ENCODE peak calls at places on chromosomes 2 and 18, in six cellular contexts. D is choroid plexus epithelial cell; M is stimulated activated CD4-positive, alpha-beta T cell treated with anti-CD3 and anti-CD28 coated beads, Interleukin-1b, Interleukin-23, amount 100 ng/mL, for 1 hour; F is GM04504; N is foreskin fibroblast; V is posterior vena cava. B is an unnamed sample.
A peak's percentile ranks its signal among the peaks of the same experiment; 100 is the strongest.

GRCh38 chr2:204533629-204534370 is 11.5 kb upstream of the PARD3B start:
- DNase-seq in D (no peak), M (no peak), F (peak; percentile 26), N (peak; percentile 64), V (no peak), B (peak; percentile 94)

GRCh38 chr2:74562126-74562775 is 7.7 kb downstream of the DOK1 start:
- DNase-seq in D (no peak), M (no peak), F (no peak), N (peak; percentile 18), V (no peak), B (no peak)

GRCh38 chr18:48662021-48662661 is 123.3 kb downstream of the CTIF start:
- DNase-seq in D (peak; percentile 82), M (no peak), F (peak; percentile 15), N (peak; percentile 77), V (no peak), B (peak; percentile 49)

GRCh38 chr18:24490545-24490944 is 30.1 kb downstream of the HRH4 start:
- DNase-seq in D (no peak), M (no peak), F (no peak), N (peak; percentile 56), V (no peak), B (peak; percentile 12)

GRCh38 chr2:164766931-164767330 is 74.7 kb downstream of the COBLL1 start:
- DNase-seq in D (no peak), M (no peak), F (no peak), N (no peak), V (no peak), B (no peak)

GRCh38 chr2:216057688-216058193 is 23.9 kb downstream of the PECR start:
- DNase-seq in D (peak; percentile 85), M (peak; percentile 4), F (peak; percentile 33), N (peak; percentile 55), V (no peak), B (peak; percentile 88)

GRCh38 chr2:10447300-10448207 is 573 bp downstream of the ODC1 start:
- DNase-seq in D (peak; percentile 51), M (no peak), F (no peak), N (peak; percentile 59), V (peak; percentile 92), B (peak; percentile 40)

GRCh38 chr18:57334383-57334782 is 18.0 kb upstream of the ST8SIA3 start:
- DNase-seq in D (no peak), M (no peak), F (no peak), N (no peak), V (no peak), B (no peak)

GRCh38 chr18:62741584-62741983 is 26.2 kb downstream of the PHLPP1 start:
- DNase-seq in D (no peak), M (no peak), F (no peak), N (no peak), V (no peak), B (no peak)

GRCh38 chr2:54083021-54083420 is 32.4 kb upstream of the ACYP2 start:
- DNase-seq in D (no peak), M (no peak), F (no peak), N (no peak), V (no peak), B (no peak)

GRCh38 chr2:95372845-95373244 is 29.7 kb upstream of the FAHD2A start:
- DNase-seq in D (no peak), M (no peak), F (no peak), N (no peak), V (peak; percentile 47), B (no peak)

GRCh38 chr2:228417526-228417925 is 236.0 kb upstream of the SPHKAP start:
- DNase-seq in D (no peak), M (no peak), F (no peak), N (peak; percentile 3), V (no peak), B (no peak)

GRCh38 chr2:2464095-2464494 is 133.0 kb upstream of the MYT1L start:
- DNase-seq in D (no peak), M (no peak), F (no peak), N (peak; percentile 4), V (no peak), B (no peak)

GRCh38 chr18:54023471-54023870 is 201.0 kb downstream of the MBD2 start:
- DNase-seq in D (peak; percentile 87), M (no peak), F (no peak), N (peak; percentile 58), V (no peak), B (peak; percentile 92)

GRCh38 chr2:186884585-186884984 is 35.6 kb upstream of the ZSWIM2 start:
- DNase-seq in D (no peak), M (no peak), F (no peak), N (peak; percentile 7), V (no peak), B (no peak)

GRCh38 chr2:159225025-159226016 is 61.2 kb downstream of the WDSUB1 start:
- DNase-seq in D (peak; percentile 26), M (no peak), F (no peak), N (no peak), V (no peak), B (no peak)

GRCh38 chr2:150605664-150606063 is 118.2 kb upstream of the RND3 start:
- DNase-seq in D (no peak), M (no peak), F (no peak), N (no peak), V (no peak), B (no peak)

GRCh38 chr2:240686460-240686859 is 3.8 kb upstream of the AQP12B start:
- DNase-seq in D (no peak), M (no peak), F (no peak), N (no peak), V (no peak), B (no peak)

GRCh38 chr18:24894880-24895279 is 434.4 kb downstream of the HRH4 start:
- DNase-seq in D (no peak), M (no peak), F (no peak), N (no peak), V (no peak), B (no peak)

GRCh38 chr2:217890445-217890844 is 112.3 kb downstream of the TNS1 start:
- DNase-seq in D (peak; percentile 100), M (no peak), F (peak; percentile 71), N (peak; percentile 91), V (peak; percentile 92), B (peak; percentile 90)

GRCh38 chr18:70384181-70384790 is 95.4 kb downstream of the SOCS6 start:
- DNase-seq in D (peak; percentile 58), M (no peak), F (peak; percentile 66), N (peak; percentile 89), V (no peak), B (peak; percentile 94)

GRCh38 chr2:10369269-10370255 is 66.9 kb downstream of the HPCAL1 start:
- DNase-seq in D (no peak), M (no peak), F (no peak), N (no peak), V (no peak), B (no peak)

GRCh38 chr18:44079602-44080001 is 601.1 kb upstream of the SETBP1 start:
- DNase-seq in D (peak; percentile 89), M (no peak), F (no peak), N (peak; percentile 82), V (no peak), B (peak; percentile 18)

GRCh38 chr2:30664761-30665358 is 142.4 kb downstream of the CAPN13 start:
- DNase-seq in D (peak; percentile 89), M (no peak), F (peak; percentile 94), N (peak; percentile 98), V (no peak), B (peak; percentile 97)

GRCh38 chr2:128300151-128300550 is 18.5 kb downstream of the HS6ST1 start:
- DNase-seq in D (no peak), M (no peak), F (no peak), N (no peak), V (no peak), B (no peak)

GRCh38 chr2:96386470-96386869 is 50.9 kb downstream of the NCAPH start:
- DNase-seq in D (peak; percentile 15), M (no peak), F (no peak), N (peak; percentile 48), V (peak; percentile 23), B (no peak)

GRCh38 chr2:132793532-132793931 is 123.5 kb upstream of the LYPD1 start:
- DNase-seq in D (no peak), M (no peak), F (no peak), N (no peak), V (no peak), B (no peak)

GRCh38 chr2:134669731-134670669 is 48.8 kb downstream of the TMEM163 start:
- DNase-seq in D (no peak), M (peak; percentile 10), F (no peak), N (no peak), V (no peak), B (no peak)

GRCh38 chr2:161122772-161123530 is 37.3 kb upstream of the TANK start:
- DNase-seq in D (peak; percentile 95), M (no peak), F (peak; percentile 81), N (peak; percentile 94), V (no peak), B (peak; percentile 92)

GRCh38 chr2:113007250-113007649 is 2.0 kb downstream of the IL36A start:
- DNase-seq in D (no peak), M (no peak), F (no peak), N (no peak), V (no peak), B (no peak)

GRCh38 chr2:196967126-196967525 is 40.6 kb upstream of the PGAP1 start:
- DNase-seq in D (peak; percentile 70), M (no peak), F (peak; percentile 5), N (peak; percentile 65), V (no peak), B (peak; percentile 87)

GRCh38 chr2:111537078-111537620 is 346.8 kb downstream of the ANAPC1 start:
- DNase-seq in D (no peak), M (no peak), F (no peak), N (no peak), V (no peak), B (no peak)

GRCh38 chr2:68156419-68156818 is 1.3 kb upstream of the PNO1 start:
- DNase-seq in D (no peak), M (no peak), F (no peak), N (no peak), V (no peak), B (no peak)

GRCh38 chr2:186308347-186308746 is 177.7 kb upstream of the ZC3H15 start:
- DNase-seq in D (peak; percentile 55), M (no peak), F (no peak), N (peak; percentile 22), V (no peak), B (peak; percentile 27)

GRCh38 chr18:60069145-60069544 is 169.3 kb downstream of the PMAIP1 start:
- DNase-seq in D (no peak), M (no peak), F (no peak), N (no peak), V (no peak), B (no peak)

GRCh38 chr2:174266288-174266687 is 18.0 kb upstream of the OLA1 start:
- DNase-seq in D (no peak), M (no peak), F (no peak), N (no peak), V (no peak), B (no peak)

GRCh38 chr2:109256921-109257320 is 127.9 kb downstream of the SH3RF3 start:
- DNase-seq in D (peak; percentile 64), M (no peak), F (peak; percentile 16), N (peak; percentile 76), V (no peak), B (peak; percentile 32)